ENCODE peak calls at places on chromosomes 2 and 18, in four cellular contexts. E is thoracic aorta, W is midbrain, O is fibroblast of the aortic adventitia. Z is an unnamed sample.

GRCh38 chr2:9497017-9497416 is 22.7 kb downstream of the IAH1 start:
- DNase-seq in E (no peak), W (no peak), O (no peak), Z (no peak)

GRCh38 chr2:236565225-236565624 is 4.4 kb upstream of the ACKR3 start:
- DNase-seq in E (no peak), W (no peak), O (no peak), Z (no peak)

GRCh38 chr2:46350030-46350699 is 53.0 kb downstream of the EPAS1 start:
- DNase-seq in E (no peak), W (no peak), O (no peak), Z (peak; percentile 31)

GRCh38 chr2:177175917-177176668 is 36.5 kb upstream of the HNRNPA3 start:
- DNase-seq in E (no peak), W (no peak), O (no peak), Z (no peak)

GRCh38 chr2:48313036-48313877 is 216.7 kb upstream of the STON1 start:
- DNase-seq in E (no peak), W (no peak), O (no peak), Z (no peak)

GRCh38 chr18:63293930-63294329 is 25.6 kb downstream of the BCL2 start:
- DNase-seq in E (no peak), W (peak; percentile 76), O (no peak), Z (no peak)

GRCh38 chr2:208937521-208937920 is 486.3 kb upstream of the MAP2 start:
- DNase-seq in E (no peak), W (no peak), O (no peak), Z (no peak)

GRCh38 chr18:62897153-62897552 is 181.8 kb downstream of the PHLPP1 start:
- DNase-seq in E (no peak), W (no peak), O (peak; percentile 40), Z (peak; percentile 55)

GRCh38 chr2:176652300-176653182 is 383.3 kb downstream of the MTX2 start:
- DNase-seq in E (no peak), W (peak; percentile 44), O (peak; percentile 54), Z (peak; percentile 28)

GRCh38 chr18:32775628-32776027 is 2.8 kb upstream of the KLHL14 start:
- DNase-seq in E (no peak), W (no peak), O (no peak), Z (no peak)

GRCh38 chr2:227038550-227039189 is 125.3 kb downstream of the COL4A4 start:
- DNase-seq in E (no peak), W (no peak), O (peak; percentile 22), Z (no peak)

GRCh38 chr18:67766930-67767329 is 250.4 kb upstream of the DSEL start:
- DNase-seq in E (no peak), W (no peak), O (peak; percentile 90), Z (peak; percentile 82)

GRCh38 chr18:58391932-58392331 is 237.0 kb downstream of the ALPK2 start:
- DNase-seq in E (no peak), W (no peak), O (peak; percentile 8), Z (no peak)

GRCh38 chr2:114119846-114120348 is 230.0 kb downstream of the ACTR3 start:
- DNase-seq in E (no peak), W (no peak), O (peak; percentile 10), Z (peak; percentile 42)

GRCh38 chr2:216698895-216699294 is 3.5 kb upstream of the IGFBP5 start:
- DNase-seq in E (no peak), W (peak; percentile 72), O (peak; percentile 76), Z (peak; percentile 61)

GRCh38 chr2:145845207-145845894 is 1325.4 kb upstream of the ZEB2 start:
- DNase-seq in E (no peak), W (no peak), O (peak; percentile 25), Z (no peak)

GRCh38 chr2:170814551-170815245 is 2.0 kb upstream of the GAD1 start:
- DNase-seq in E (no peak), W (no peak), O (no peak), Z (no peak)

GRCh38 chr2:204012081-204012653 is 75.6 kb downstream of the ICOS start:
- DNase-seq in E (no peak), W (peak; percentile 8), O (no peak), Z (no peak)

GRCh38 chr18:11785444-11786055 is 65.7 kb upstream of the CHMP1B start:
- DNase-seq in E (no peak), W (no peak), O (no peak), Z (no peak)

GRCh38 chr2:201276511-201276910 is 16.2 kb downstream of the CASP8 start:
- DNase-seq in E (no peak), W (no peak), O (no peak), Z (no peak)

GRCh38 chr2:122003196-122003595 is 247.7 kb downstream of the TSN start:
- DNase-seq in E (no peak), W (no peak), O (no peak), Z (no peak)

GRCh38 chr2:218406949-218407703 is 7.5 kb downstream of the CTDSP1 start:
- DNase-seq in E (no peak), W (peak; percentile 40), O (peak; percentile 62), Z (peak; percentile 49)

GRCh38 chr2:178404380-178404767 is 46.6 kb downstream of the PRKRA start:
- DNase-seq in E (no peak), W (no peak), O (no peak), Z (peak; percentile 60)

GRCh38 chr2:158381205-158381604 is 75.3 kb downstream of the CCDC148 start:
- DNase-seq in E (no peak), W (no peak), O (no peak), Z (no peak)

GRCh38 chr2:64548795-64549194 is 24.7 kb downstream of the AFTPH start:
- DNase-seq in E (no peak), W (no peak), O (no peak), Z (peak; percentile 56)

GRCh38 chr2:241813080-241813805 is 4.2 kb downstream of the NEU4 start:
- DNase-seq in E (no peak), W (no peak), O (no peak), Z (no peak)

GRCh38 chr2:127820080-127820668 is 9.2 kb upstream of the WDR33 start:
- DNase-seq in E (no peak), W (no peak), O (peak; percentile 16), Z (peak; percentile 10)

GRCh38 chr2:240995041-240995960 is 3.1 kb upstream of the SNED1 start:
- DNase-seq in E (no peak), W (no peak), O (no peak), Z (no peak)

GRCh38 chr18:58310517-58310916 is 266.5 kb downstream of the NEDD4L start:
- DNase-seq in E (no peak), W (no peak), O (no peak), Z (peak; percentile 56)

GRCh38 chr2:127511090-127511489 is 15.2 kb downstream of the IWS1 start:
- DNase-seq in E (no peak), W (no peak), O (no peak), Z (no peak)

GRCh38 chr2:200625317-200625716 is 39.5 kb downstream of the AOX1 start:
- DNase-seq in E (no peak), W (no peak), O (peak; percentile 25), Z (no peak)

GRCh38 chr2:227117852-227118251 is 46.2 kb downstream of the COL4A4 start:
- DNase-seq in E (no peak), W (no peak), O (no peak), Z (no peak)

GRCh38 chr2:18971628-18972027 is 382.3 kb upstream of the NT5C1B start:
- DNase-seq in E (no peak), W (no peak), O (peak; percentile 52), Z (peak; percentile 35)

GRCh38 chr2:235244497-235245215 is 249.2 kb upstream of the AGAP1 start:
- DNase-seq in E (no peak), W (no peak), O (no peak), Z (peak; percentile 63)

GRCh38 chr2:137096693-137097092 is 331.3 kb downstream of the THSD7B start:
- DNase-seq in E (no peak), W (no peak), O (no peak), Z (no peak)

GRCh38 chr2:197251576-197251975 is 59.0 kb downstream of the ANKRD44 start:
- DNase-seq in E (no peak), W (no peak), O (peak; percentile 55), Z (peak; percentile 47)

GRCh38 chr2:51441786-51442185 is 409.9 kb upstream of the NRXN1 start:
- DNase-seq in E (no peak), W (no peak), O (no peak), Z (no peak)